ENCODE peak calls at places on chromosomes 3 and 15, in four cellular contexts. I, D, R and J are unnamed samples.

GRCh38 chr3:159273608-159274007 is 471.8 kb downstream of the MFSD1 start:
- DNase-seq in R (peak), D (no peak), I (peak), J (peak)

GRCh38 chr15:61841461-61841860 is 218.8 kb downstream of the VPS13C start:
- DNase-seq in I (no peak), R (no peak), D (no peak), J (no peak)

GRCh38 chr3:57288403-57288802 is 4.1 kb downstream of the ASB14 start:
- DNase-seq in R (no peak), D (no peak), I (no peak), J (peak)

GRCh38 chr15:51499379-51499976 is 123.1 kb downstream of the DMXL2 start:
- DNase-seq in R (no peak), D (no peak), I (no peak), J (no peak)

GRCh38 chr3:61015840-61016239 is 235.4 kb downstream of the FHIT start:
- DNase-seq in D (no peak), I (no peak), R (no peak), J (no peak)

GRCh38 chr3:39287859-39288221 is 8.0 kb upstream of the CX3CR1 start:
- DNase-seq in R (no peak), I (no peak), D (no peak), J (no peak)

GRCh38 chr3:149515242-149515641 is 40.7 kb downstream of the TM4SF4 start:
- DNase-seq in I (no peak), D (no peak), R (no peak), J (no peak)

GRCh38 chr3:12799525-12800440 is 3.3 kb downstream of the CAND2 start:
- DNase-seq in R (no peak), D (no peak), I (no peak), J (no peak)

GRCh38 chr3:25583343-25583742 is 81.4 kb downstream of the TOP2B start:
- DNase-seq in R (no peak), D (no peak), I (no peak), J (no peak)

GRCh38 chr15:31163769-31164572 is 62.4 kb upstream of the TRPM1 start:
- DNase-seq in R (no peak), D (no peak), I (no peak), J (no peak)

GRCh38 chr3:62142280-62142679 is 231.1 kb downstream of the FEZF2 start:
- DNase-seq in R (no peak), I (no peak), D (no peak), J (no peak)

GRCh38 chr3:133856316-133856715 is 39.4 kb downstream of the RAB6B start:
- DNase-seq in D (no peak), I (no peak), R (no peak), J (no peak)

GRCh38 chr15:57865294-57865693 is 158.8 kb downstream of the POLR2M start:
- DNase-seq in R (no peak), D (no peak), I (peak), J (no peak)

GRCh38 chr15:79560384-79560783 is 128.2 kb downstream of the MINAR1 start:
- DNase-seq in I (no peak), D (no peak), R (no peak), J (no peak)

GRCh38 chr3:50604110-50604621 is 7.4 kb downstream of the CISH start:
- DNase-seq in D (no peak), I (no peak), R (no peak), J (no peak)

GRCh38 chr3:150059729-150060128 is 89.0 kb upstream of the PFN2 start:
- DNase-seq in D (no peak), R (no peak), I (no peak), J (no peak)

GRCh38 chr3:62586356-62586755 is 213.0 kb upstream of the FEZF2 start:
- DNase-seq in I (no peak), R (no peak), D (no peak), J (no peak)

GRCh38 chr15:98942966-98943584 is 64.5 kb downstream of the PGPEP1L start:
- DNase-seq in R (no peak), I (no peak), D (no peak), J (no peak)

GRCh38 chr3:187913617-187914033 is 168.4 kb upstream of the BCL6 start:
- DNase-seq in I (no peak), D (no peak), R (no peak), J (no peak)

GRCh38 chr3:177594096-177594495 is 396.8 kb upstream of the TBL1XR1 start:
- DNase-seq in I (no peak), R (no peak), D (no peak), J (no peak)

GRCh38 chr15:69126054-69126469 is 34.4 kb upstream of the GLCE start:
- DNase-seq in D (no peak), I (no peak), R (no peak), J (no peak)

GRCh38 chr15:76905855-76906254 is 715 bp upstream of the SCAPER start:
- DNase-seq in R (no peak), I (no peak), D (no peak), J (no peak)

GRCh38 chr3:195052939-195053338 is 218.0 kb downstream of the XXYLT1 start:
- DNase-seq in I (no peak), R (no peak), D (no peak), J (no peak)